ENCODE peak calls at places on chromosome 12, in seven cellular contexts. U is AG10803, G is ovary, V is GM23248, P is right atrium auricular region, Y is mesendoderm, R is pancreas. Q is an unnamed sample.

GRCh38 chr12:51071663-51072062 is 11.7 kb downstream of the CSRNP2 start:
- DNase-seq in U (no peak), G (no peak), V (no peak), P (no peak), Y (peak), R (no peak), Q (peak)

GRCh38 chr12:70288817-70289216 is 45.6 kb downstream of the CNOT2 start:
- DNase-seq in U (no peak), G (no peak), V (no peak), P (no peak), Y (no peak), R (no peak), Q (no peak)

GRCh38 chr12:71142046-71142445 is 15.8 kb downstream of the TSPAN8 start:
- DNase-seq in U (no peak), G (no peak), V (no peak), P (no peak), Y (no peak), R (no peak), Q (no peak)

GRCh38 chr12:111444706-111445310 is 39.1 kb downstream of the SH2B3 start:
- DNase-seq in U (peak), G (no peak), V (peak), P (peak), Y (peak), R (peak), Q (peak)

GRCh38 chr12:7555752-7556151 is 52.2 kb upstream of the CD163 start:
- DNase-seq in U (peak), G (no peak), V (peak), P (no peak), Y (no peak), R (no peak), Q (peak)

GRCh38 chr12:23542187-23542586 is 407.3 kb downstream of the SOX5 start:
- DNase-seq in U (no peak), G (no peak), V (no peak), P (no peak), Y (peak), R (no peak), Q (no peak)

GRCh38 chr12:51752490-51752889 is 96.0 kb downstream of the FIGNL2 start:
- DNase-seq in U (peak), G (no peak), V (peak), P (peak), Y (peak), R (peak), Q (peak)

GRCh38 chr12:59115526-59115925 is 195.2 kb upstream of the LRIG3 start:
- DNase-seq in U (peak), G (no peak), V (peak), P (no peak), Y (no peak), R (no peak), Q (peak)

GRCh38 chr12:1878695-1879094 is 39.8 kb downstream of the CACNA2D4 start:
- DNase-seq in U (no peak), G (no peak), V (no peak), P (peak), Y (no peak), R (no peak), Q (no peak)

GRCh38 chr12:113818833-113819232 is 147.3 kb downstream of the RBM19 start:
- DNase-seq in U (no peak), G (no peak), V (peak), P (no peak), Y (peak), R (no peak), Q (peak)

GRCh38 chr12:92949466-92949865 is 20.4 kb upstream of the EEA1 start:
- DNase-seq in U (no peak), G (no peak), V (no peak), P (no peak), Y (no peak), R (no peak), Q (no peak)

GRCh38 chr12:58818546-58818945 is 101.8 kb downstream of the LRIG3 start:
- DNase-seq in U (no peak), G (no peak), V (peak), P (no peak), Y (no peak), R (no peak), Q (peak)

GRCh38 chr12:112183141-112183581 is 57.8 kb downstream of the TRAFD1 start:
- DNase-seq in U (peak), G (no peak), V (peak), P (no peak), Y (no peak), R (no peak), Q (peak)

GRCh38 chr12:13046914-13047472 is 2.8 kb downstream of the FAM234B start:
- DNase-seq in U (no peak), G (no peak), V (no peak), P (no peak), Y (no peak), R (no peak), Q (no peak)

GRCh38 chr12:13044859-13045384 is 741 bp downstream of the FAM234B start:
- DNase-seq in U (no peak), G (no peak), V (peak), P (no peak), Y (peak), R (no peak), Q (peak)

GRCh38 chr12:13045816-13046215 is 1.6 kb downstream of the FAM234B start:
- DNase-seq in U (no peak), G (no peak), V (no peak), P (no peak), Y (no peak), R (no peak), Q (no peak)

GRCh38 chr12:13042666-13043230 is 1.4 kb upstream of the FAM234B start:
- DNase-seq in U (no peak), G (no peak), V (no peak), P (no peak), Y (peak), R (no peak), Q (no peak)

GRCh38 chr12:13044002-13044858 is at the start of gene FAM234B:
- DNase-seq in U (peak), G (peak), V (peak), P (peak), Y (peak), R (peak), Q (peak)
- H3K4me3 ChIP-seq in U (peak), G (peak), V (peak), P (peak), Y (peak), R (peak), Q (peak)

GRCh38 chr12:48121522-48121921 is 2.4 kb downstream of the PFKM start:
- DNase-seq in U (no peak), G (no peak), V (no peak), P (no peak), Y (no peak), R (no peak), Q (no peak)
- H3K4me3 ChIP-seq in U (no peak), G (no peak), V (no peak), P (no peak), Y (no peak), R (no peak), Q (no peak)

DNA sequence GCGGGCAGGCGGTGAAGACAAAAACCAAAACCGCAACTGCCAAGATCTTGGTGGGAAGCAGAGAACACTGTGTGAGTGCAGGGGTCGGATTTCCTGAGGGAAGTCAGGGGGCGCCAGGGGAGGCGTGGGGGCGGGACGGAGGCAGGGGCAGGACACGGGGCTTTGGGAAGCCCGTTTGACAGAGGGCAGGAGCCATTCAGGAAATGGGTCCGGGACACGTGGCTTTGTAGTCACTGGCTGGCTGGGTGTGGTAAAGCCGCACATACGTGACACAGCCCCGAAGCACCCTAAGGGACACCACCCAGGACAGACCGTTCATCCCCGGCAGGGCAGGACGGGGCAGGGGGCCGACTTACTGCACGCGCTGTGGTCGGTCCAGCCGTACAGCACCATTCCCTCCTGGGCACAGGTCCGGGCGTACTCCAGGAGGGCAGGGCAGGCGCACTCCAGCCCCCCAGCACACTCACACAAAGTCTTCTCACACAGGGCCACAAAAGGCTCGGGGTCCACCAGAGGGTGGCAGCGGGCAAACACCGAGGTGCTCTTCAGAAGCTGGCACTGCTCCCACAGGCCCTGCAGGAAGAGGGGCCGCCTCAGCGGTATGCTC is 49.4 kb downstream of the VWF start:
- DNase-seq in U (no peak), G (no peak), V (peak), P (peak), Y (no peak), R (no peak), Q (no peak)
- H3K4me3 ChIP-seq in U (no peak), G (no peak), V (peak), P (peak), Y (no peak), R (no peak), Q (peak)

GRCh38 chr12:27244680-27245005 is 557 bp downstream of the STK38L start:
- DNase-seq in U (peak), G (no peak), V (peak), P (no peak), Y (no peak), R (no peak), Q (peak)

GRCh38 chr12:27243804-27244679 is at the start of gene STK38L:
- DNase-seq in U (peak), G (peak), V (peak), P (peak), Y (peak), R (peak), Q (peak)

GRCh38 chr12:27245039-27245438 is 953 bp downstream of the STK38L start:
- DNase-seq in U (no peak), G (no peak), V (peak), P (no peak), Y (peak), R (no peak), Q (no peak)

GRCh38 chr12:27246774-27247173 is 2.7 kb downstream of the STK38L start:
- DNase-seq in U (no peak), G (no peak), V (no peak), P (no peak), Y (no peak), R (no peak), Q (no peak)

DNA sequence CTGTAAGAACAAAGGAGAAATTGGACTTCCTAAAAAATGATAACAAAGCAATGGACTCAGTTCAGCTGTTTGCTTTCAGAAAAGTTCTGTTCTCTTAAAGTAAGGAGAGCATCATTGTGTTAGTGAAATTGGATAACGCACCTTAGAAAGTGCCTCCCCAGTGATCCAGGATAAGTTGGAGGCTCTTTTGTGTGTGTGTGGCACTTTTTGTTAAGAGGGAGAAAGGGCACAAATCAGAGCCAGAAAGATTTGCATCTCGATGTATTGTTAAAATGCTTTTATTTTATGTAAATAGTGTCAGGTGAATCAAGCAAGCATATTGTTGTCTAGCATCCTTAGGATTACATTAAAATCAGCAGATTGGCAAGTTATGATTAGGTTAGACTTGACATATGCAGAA is 2.1 kb downstream of the STK38L start:
- DNase-seq in U (no peak), G (no peak), V (no peak), P (no peak), Y (no peak), R (no peak), Q (no peak)
- H3K4me3 ChIP-seq in U (no peak), G (no peak), V (peak), P (peak), Y (no peak), R (no peak), Q (no peak)

DNA sequence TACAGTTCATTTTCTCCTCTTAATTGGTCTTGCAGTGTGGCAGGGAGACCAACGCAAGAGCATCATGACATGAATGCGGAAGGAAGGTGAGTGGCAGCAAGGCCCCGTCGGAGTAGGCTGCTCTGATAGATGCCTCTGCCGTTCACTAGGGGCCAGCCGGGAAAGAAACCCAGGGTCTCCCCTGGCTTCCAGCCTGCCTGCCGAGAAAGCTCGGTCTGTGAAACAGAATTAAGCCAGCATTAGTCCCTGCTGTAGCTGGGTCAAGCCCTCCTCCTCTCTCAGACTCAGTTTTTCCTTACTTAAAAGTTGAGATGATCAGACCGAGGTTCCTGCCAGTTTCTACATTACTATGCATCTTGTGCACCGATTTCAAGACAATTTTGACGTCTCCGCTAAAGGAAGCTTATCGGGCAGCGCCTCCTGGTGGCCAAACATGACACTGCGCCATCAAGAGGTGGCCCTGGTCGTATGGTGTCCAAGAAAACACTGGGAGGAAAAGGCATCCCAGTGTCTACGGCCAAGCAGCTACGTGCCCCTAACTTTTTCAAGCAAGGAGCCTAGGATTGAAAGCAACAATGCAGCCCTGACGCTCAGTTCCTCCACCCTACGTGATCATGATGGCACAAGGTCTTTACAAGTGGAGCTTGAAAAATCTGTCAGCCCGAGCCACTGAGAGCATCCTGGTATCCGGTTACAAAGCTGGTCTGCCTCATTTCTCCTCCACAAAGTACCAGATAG is 131.6 kb downstream of the KSR2 start:
- DNase-seq in U (peak), G (peak), V (peak), P (peak), Y (peak), R (peak), Q (peak)
- H3K4me3 ChIP-seq in U (no peak), G (no peak), V (no peak), P (no peak), Y (no peak), R (no peak), Q (no peak)

GRCh38 chr12:47816646-47817271 is 2.9 kb downstream of the HDAC7 start:
- DNase-seq in U (no peak), G (peak), V (no peak), P (no peak), Y (peak), R (no peak), Q (peak)
- H3K4me3 ChIP-seq in U (peak), G (peak), V (peak), P (peak), Y (no peak), R (no peak), Q (peak)

DNA sequence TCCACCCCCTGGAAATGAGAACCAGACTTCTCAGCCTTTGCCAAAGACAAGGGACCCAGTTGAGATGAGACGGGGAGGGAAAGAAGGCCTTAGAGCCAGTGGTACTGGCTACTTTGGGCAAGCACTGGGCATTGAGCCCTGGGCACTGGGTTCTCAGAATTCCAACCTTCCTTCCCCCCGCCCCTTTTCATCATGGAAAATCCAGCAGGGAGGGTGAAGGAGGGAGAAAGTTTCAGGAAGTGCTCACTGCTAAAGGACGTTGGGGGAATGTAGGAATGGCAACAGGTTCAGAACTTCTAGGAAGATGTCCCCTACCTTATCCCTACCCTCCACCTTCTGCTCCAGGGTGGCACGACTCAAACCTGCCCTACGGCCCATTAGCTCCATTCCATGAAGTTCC is 4.2 kb upstream of the TNS2 start:
- DNase-seq in U (no peak), G (peak), V (peak), P (no peak), Y (peak), R (peak), Q (no peak)
- H3K4me3 ChIP-seq in U (peak), G (peak), V (peak), P (peak), Y (no peak), R (peak), Q (no peak)

GRCh38 chr12:124940393-124941169 is 26.1 kb upstream of the UBC start:
- DNase-seq in U (peak), G (peak), V (peak), P (peak), Y (peak), R (peak), Q (peak)
- H3K4me3 ChIP-seq in U (peak), G (peak), V (peak), P (peak), Y (no peak), R (peak), Q (peak)

DNA sequence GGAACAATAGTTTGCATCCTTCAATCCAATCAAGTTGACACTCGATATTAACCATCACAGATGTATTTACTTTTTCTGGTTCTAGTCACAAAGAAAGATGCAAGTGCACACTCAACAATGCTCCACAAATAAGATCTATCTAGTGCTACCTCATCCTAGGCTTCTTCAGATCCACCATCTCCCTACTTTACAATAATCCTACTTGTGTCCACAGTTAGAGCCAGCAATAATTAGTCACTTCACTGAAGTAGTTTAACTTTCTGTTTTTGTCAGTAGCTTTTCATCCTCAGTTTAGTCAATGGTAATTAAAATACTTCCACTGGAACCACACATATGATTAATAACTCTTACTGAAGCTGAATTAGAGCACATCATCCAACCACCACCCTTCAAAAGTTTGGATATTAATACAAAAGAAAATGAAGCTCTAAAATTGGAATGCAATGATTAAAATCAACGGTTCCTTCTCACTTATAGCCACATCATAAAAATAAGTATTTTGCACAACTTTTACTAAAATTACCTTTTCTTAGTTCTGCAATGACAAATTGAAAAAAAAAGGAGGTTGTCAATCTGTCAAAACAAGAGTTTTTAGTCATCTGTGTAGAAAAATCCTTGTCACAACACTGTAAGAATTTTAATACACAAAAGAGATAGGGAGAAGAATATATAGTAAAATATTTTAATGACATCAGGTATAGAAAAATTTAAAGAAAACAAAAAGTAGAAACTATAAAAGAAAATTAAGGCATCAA is 28.2 kb upstream of the SNRPF start:
- DNase-seq in U (no peak), G (no peak), V (no peak), P (no peak), Y (no peak), R (no peak), Q (no peak)
- H3K4me3 ChIP-seq in U (no peak), G (no peak), V (no peak), P (no peak), Y (no peak), R (no peak), Q (no peak)

Q was measured in choroid plexus epithelial cell.